ENCODE peak calls at places on chromosomes 7 and 10, in seven cellular contexts. One of them, this sample, is unnamed. For H3K4me1 and H3K36me3, the result is how much of the 10 kb centered on the place peaks cover.

GRCh38 chr7:23284861-23285260 is 14.3 kb upstream of the MALSU1 start:
- DNase-seq in spleen: no peak
- DNase-seq in naive thymus-derived CD4-positive, alpha-beta T cell: no peak
- DNase-seq in testis: no peak
- DNase-seq in IMR-90: no peak
- DNase-seq in CD8-positive, alpha-beta memory T cell: no peak
- DNase-seq in GM23338: no peak
- DNase-seq in this sample: no peak

GRCh38 chr7:2821161-2821841 is 22.8 kb downstream of the GNA12 start:
- DNase-seq in naive thymus-derived CD4-positive, alpha-beta T cell: no peak
- DNase-seq in IMR-90: peak
- DNase-seq in CD8-positive, alpha-beta memory T cell: no peak
- DNase-seq in GM23338: peak
- DNase-seq in spleen: no peak
- DNase-seq in testis: no peak
- DNase-seq in this sample: no peak

GRCh38 chr10:109183366-109183765 is 739.9 kb downstream of the XPNPEP1 start:
- DNase-seq in spleen: no peak
- DNase-seq in GM23338: no peak
- DNase-seq in naive thymus-derived CD4-positive, alpha-beta T cell: no peak
- DNase-seq in CD8-positive, alpha-beta memory T cell: no peak
- DNase-seq in IMR-90: peak
- DNase-seq in testis: no peak
- DNase-seq in this sample: no peak

GRCh38 chr10:28668363-28669226 is 8.7 kb upstream of the BAMBI start:
- DNase-seq in testis: peak
- DNase-seq in IMR-90: no peak
- DNase-seq in CD8-positive, alpha-beta memory T cell: no peak
- DNase-seq in spleen: peak
- DNase-seq in naive thymus-derived CD4-positive, alpha-beta T cell: peak
- DNase-seq in GM23338: peak
- DNase-seq in this sample: peak

GRCh38 chr10:82572686-82573226 is 697.8 kb downstream of the NRG3 start:
- DNase-seq in spleen: no peak
- DNase-seq in IMR-90: no peak
- DNase-seq in CD8-positive, alpha-beta memory T cell: no peak
- DNase-seq in testis: no peak
- DNase-seq in naive thymus-derived CD4-positive, alpha-beta T cell: no peak
- DNase-seq in GM23338: no peak
- DNase-seq in this sample: no peak

GRCh38 chr7:55587687-55588378 is 15.5 kb upstream of the VOPP1 start:
- DNase-seq in CD8-positive, alpha-beta memory T cell: no peak
- DNase-seq in GM23338: no peak
- DNase-seq in testis: no peak
- DNase-seq in naive thymus-derived CD4-positive, alpha-beta T cell: no peak
- DNase-seq in spleen: no peak
- DNase-seq in IMR-90: no peak
- DNase-seq in this sample: no peak

GRCh38 chr10:6840766-6841165 is 260.7 kb upstream of the PRKCQ start:
- DNase-seq in spleen: no peak
- DNase-seq in naive thymus-derived CD4-positive, alpha-beta T cell: no peak
- DNase-seq in testis: no peak
- DNase-seq in IMR-90: peak
- DNase-seq in CD8-positive, alpha-beta memory T cell: no peak
- DNase-seq in GM23338: no peak
- DNase-seq in this sample: no peak

GRCh38 chr7:123929107-123929506 is 4.1 kb downstream of the SPAM1 start:
- DNase-seq in spleen: no peak
- DNase-seq in IMR-90: no peak
- DNase-seq in naive thymus-derived CD4-positive, alpha-beta T cell: no peak
- DNase-seq in GM23338: no peak
- DNase-seq in testis: no peak
- DNase-seq in CD8-positive, alpha-beta memory T cell: no peak
- DNase-seq in this sample: peak

GRCh38 chr7:70060298-70061068 is 462.2 kb downstream of the AUTS2 start:
- DNase-seq in testis: no peak
- DNase-seq in GM23338: peak
- DNase-seq in spleen: no peak
- DNase-seq in IMR-90: no peak
- DNase-seq in CD8-positive, alpha-beta memory T cell: no peak
- DNase-seq in naive thymus-derived CD4-positive, alpha-beta T cell: no peak
- DNase-seq in this sample: peak

GRCh38 chr7:979886-980571 is 3.0 kb upstream of the CYP2W1 start:
- DNase-seq in naive thymus-derived CD4-positive, alpha-beta T cell: no peak
- DNase-seq in testis: peak
- DNase-seq in CD8-positive, alpha-beta memory T cell: no peak
- DNase-seq in spleen: no peak
- DNase-seq in IMR-90: no peak
- DNase-seq in GM23338: no peak
- DNase-seq in this sample: no peak

GRCh38 chr10:6755891-6756460 is 175.9 kb upstream of the PRKCQ start:
- DNase-seq in spleen: no peak
- DNase-seq in testis: no peak
- DNase-seq in IMR-90: peak
- DNase-seq in naive thymus-derived CD4-positive, alpha-beta T cell: no peak
- DNase-seq in GM23338: no peak
- DNase-seq in CD8-positive, alpha-beta memory T cell: no peak
- DNase-seq in this sample: no peak

GRCh38 chr7:124550036-124550435 is 215.6 kb downstream of the GPR37 start:
- DNase-seq in GM23338: no peak
- DNase-seq in spleen: no peak
- DNase-seq in CD8-positive, alpha-beta memory T cell: no peak
- DNase-seq in naive thymus-derived CD4-positive, alpha-beta T cell: no peak
- DNase-seq in IMR-90: peak
- DNase-seq in testis: no peak
- DNase-seq in this sample: no peak

GRCh38 chr10:589961-590680 is 99.3 kb downstream of the DIP2C start:
- DNase-seq in IMR-90: no peak
- DNase-seq in testis: no peak
- DNase-seq in naive thymus-derived CD4-positive, alpha-beta T cell: no peak
- DNase-seq in GM23338: no peak
- DNase-seq in spleen: no peak
- DNase-seq in CD8-positive, alpha-beta memory T cell: no peak
- DNase-seq in this sample: no peak

GRCh38 chr10:99548041-99548530 is 15.3 kb downstream of the NKX2-3 start:
- DNase-seq in testis: peak
- DNase-seq in GM23338: peak
- DNase-seq in spleen: no peak
- DNase-seq in naive thymus-derived CD4-positive, alpha-beta T cell: no peak
- DNase-seq in CD8-positive, alpha-beta memory T cell: no peak
- DNase-seq in IMR-90: peak
- DNase-seq in this sample: peak

GRCh38 chr7:154929006-154929726 is 73.8 kb downstream of the PAXIP1 start:
- DNase-seq in CD8-positive, alpha-beta memory T cell: no peak
- DNase-seq in IMR-90: no peak
- DNase-seq in testis: no peak
- DNase-seq in spleen: peak
- DNase-seq in GM23338: no peak
- DNase-seq in naive thymus-derived CD4-positive, alpha-beta T cell: no peak
- DNase-seq in this sample: no peak

GRCh38 chr7:45582136-45582742 is 8.1 kb downstream of the ADCY1 start:
- DNase-seq in CD8-positive, alpha-beta memory T cell: no peak
- DNase-seq in naive thymus-derived CD4-positive, alpha-beta T cell: no peak
- DNase-seq in spleen: peak
- DNase-seq in GM23338: no peak
- DNase-seq in IMR-90: no peak
- DNase-seq in testis: no peak
- DNase-seq in this sample: peak

GRCh38 chr7:79317728-79318127 is 135.7 kb downstream of the MAGI2 start:
- DNase-seq in GM23338: peak
- DNase-seq in naive thymus-derived CD4-positive, alpha-beta T cell: no peak
- DNase-seq in IMR-90: peak
- DNase-seq in spleen: no peak
- DNase-seq in CD8-positive, alpha-beta memory T cell: no peak
- DNase-seq in testis: no peak
- DNase-seq in this sample: peak

GRCh38 chr7:41035788-41036187 is 667.1 kb downstream of the INHBA start:
- DNase-seq in spleen: no peak
- DNase-seq in GM23338: peak
- DNase-seq in testis: no peak
- DNase-seq in CD8-positive, alpha-beta memory T cell: no peak
- DNase-seq in naive thymus-derived CD4-positive, alpha-beta T cell: no peak
- DNase-seq in IMR-90: no peak
- DNase-seq in this sample: no peak

GRCh38 chr7:9097565-9098060 is 664.2 kb downstream of the NXPH1 start:
- DNase-seq in GM23338: no peak
- DNase-seq in IMR-90: no peak
- DNase-seq in spleen: no peak
- DNase-seq in CD8-positive, alpha-beta memory T cell: no peak
- DNase-seq in naive thymus-derived CD4-positive, alpha-beta T cell: no peak
- DNase-seq in testis: no peak
- DNase-seq in this sample: no peak

GRCh38 chr10:23358357-23358756 is 13.8 kb upstream of the C10orf67 start:
- DNase-seq in IMR-90: peak
- DNase-seq in naive thymus-derived CD4-positive, alpha-beta T cell: no peak
- DNase-seq in spleen: no peak
- DNase-seq in testis: no peak
- DNase-seq in GM23338: peak
- DNase-seq in CD8-positive, alpha-beta memory T cell: no peak
- DNase-seq in this sample: no peak

GRCh38 chr7:142134944-142135343 is 23.4 kb downstream of the MGAM2 start:
- DNase-seq in GM23338: no peak
- DNase-seq in spleen: no peak
- DNase-seq in naive thymus-derived CD4-positive, alpha-beta T cell: no peak
- DNase-seq in testis: no peak
- DNase-seq in CD8-positive, alpha-beta memory T cell: no peak
- DNase-seq in IMR-90: no peak
- DNase-seq in this sample: no peak

GRCh38 chr7:142125576-142125975 is 14.1 kb downstream of the MGAM2 start:
- DNase-seq in CD8-positive, alpha-beta memory T cell: no peak
- DNase-seq in spleen: no peak
- DNase-seq in testis: no peak
- DNase-seq in IMR-90: no peak
- DNase-seq in naive thymus-derived CD4-positive, alpha-beta T cell: no peak
- DNase-seq in GM23338: no peak
- DNase-seq in this sample: no peak

GRCh38 chr7:142133740-142134148 is 22.2 kb downstream of the MGAM2 start:
- DNase-seq in IMR-90: no peak
- DNase-seq in testis: no peak
- DNase-seq in GM23338: no peak
- DNase-seq in spleen: no peak
- DNase-seq in naive thymus-derived CD4-positive, alpha-beta T cell: no peak
- DNase-seq in CD8-positive, alpha-beta memory T cell: no peak
- DNase-seq in this sample: no peak

GRCh38 chr7:142131439-142131838 is 19.9 kb downstream of the MGAM2 start:
- DNase-seq in CD8-positive, alpha-beta memory T cell: no peak
- DNase-seq in IMR-90: no peak
- DNase-seq in testis: no peak
- DNase-seq in GM23338: no peak
- DNase-seq in spleen: no peak
- DNase-seq in naive thymus-derived CD4-positive, alpha-beta T cell: no peak
- DNase-seq in this sample: no peak

GRCh38 chr7:142130282-142130681 is 18.8 kb downstream of the MGAM2 start:
- DNase-seq in testis: no peak
- DNase-seq in CD8-positive, alpha-beta memory T cell: no peak
- DNase-seq in naive thymus-derived CD4-positive, alpha-beta T cell: no peak
- DNase-seq in GM23338: no peak
- DNase-seq in spleen: no peak
- DNase-seq in IMR-90: no peak
- DNase-seq in this sample: no peak
- H3K4me1 ChIP-seq in testis: under half
- H3K4me1 ChIP-seq in CD8-positive, alpha-beta memory T cell: under half
- H3K4me1 ChIP-seq in naive thymus-derived CD4-positive, alpha-beta T cell: under half
- H3K4me1 ChIP-seq in GM23338: under half
- H3K4me1 ChIP-seq in spleen: under half
- H3K4me1 ChIP-seq in IMR-90: under half
- H3K4me1 ChIP-seq in this sample: under half

GRCh38 chr7:106592282-106593027 is 68.5 kb downstream of the CCDC71L start:
- DNase-seq in GM23338: no peak
- DNase-seq in CD8-positive, alpha-beta memory T cell: no peak
- DNase-seq in naive thymus-derived CD4-positive, alpha-beta T cell: no peak
- DNase-seq in spleen: no peak
- DNase-seq in IMR-90: no peak
- DNase-seq in testis: no peak
- DNase-seq in this sample: no peak

GRCh38 chr7:106591146-106591545 is 69.8 kb downstream of the CCDC71L start:
- DNase-seq in GM23338: no peak
- DNase-seq in IMR-90: no peak
- DNase-seq in CD8-positive, alpha-beta memory T cell: no peak
- DNase-seq in naive thymus-derived CD4-positive, alpha-beta T cell: no peak
- DNase-seq in testis: no peak
- DNase-seq in spleen: no peak
- DNase-seq in this sample: no peak

GRCh38 chr7:106588576-106589494 is 72.1 kb downstream of the CCDC71L start:
- DNase-seq in spleen: no peak
- DNase-seq in IMR-90: no peak
- DNase-seq in CD8-positive, alpha-beta memory T cell: no peak
- DNase-seq in GM23338: no peak
- DNase-seq in naive thymus-derived CD4-positive, alpha-beta T cell: no peak
- DNase-seq in testis: no peak
- DNase-seq in this sample: no peak

GRCh38 chr7:106589495-106589879 is 71.5 kb downstream of the CCDC71L start:
- DNase-seq in CD8-positive, alpha-beta memory T cell: no peak
- DNase-seq in testis: no peak
- DNase-seq in spleen: no peak
- DNase-seq in naive thymus-derived CD4-positive, alpha-beta T cell: no peak
- DNase-seq in GM23338: no peak
- DNase-seq in IMR-90: no peak
- DNase-seq in this sample: no peak

DNA sequence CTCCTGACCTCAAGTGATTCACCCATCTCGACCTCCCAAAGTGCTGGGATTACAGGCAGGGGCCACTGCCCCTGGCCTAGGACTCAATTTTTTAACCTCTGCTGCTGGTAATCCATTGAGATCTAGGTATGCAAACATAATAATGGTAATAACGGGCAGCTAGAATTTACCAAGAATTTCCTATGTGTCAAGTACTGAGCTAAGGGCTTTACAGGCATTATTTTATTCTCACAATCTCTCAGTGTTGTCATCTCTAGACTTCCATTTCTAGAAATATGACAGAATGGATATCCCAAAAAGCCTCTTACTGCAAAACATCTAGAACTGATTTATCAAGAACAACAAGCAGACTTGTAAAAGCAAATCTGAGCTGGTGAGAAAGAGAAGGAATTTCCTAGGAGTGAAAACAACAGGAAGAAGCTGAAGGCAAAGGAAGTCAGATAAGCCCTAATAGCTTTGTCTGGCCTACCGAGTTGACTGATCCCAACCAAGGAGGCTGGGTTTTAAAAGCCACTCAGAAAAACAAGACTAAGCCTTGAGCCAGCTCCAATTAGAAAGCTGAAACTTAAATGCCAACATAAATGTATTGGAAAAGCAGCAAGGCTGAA is 70.6 kb downstream of the CCDC71L start:
- DNase-seq in testis: no peak
- DNase-seq in CD8-positive, alpha-beta memory T cell: no peak
- DNase-seq in GM23338: no peak
- DNase-seq in IMR-90: no peak
- DNase-seq in naive thymus-derived CD4-positive, alpha-beta T cell: no peak
- DNase-seq in spleen: no peak
- DNase-seq in this sample: no peak
- H3K36me3 ChIP-seq in testis: under half
- H3K36me3 ChIP-seq in CD8-positive, alpha-beta memory T cell: under half
- H3K36me3 ChIP-seq in GM23338: under half
- H3K36me3 ChIP-seq in IMR-90: under half
- H3K36me3 ChIP-seq in naive thymus-derived CD4-positive, alpha-beta T cell: under half
- H3K36me3 ChIP-seq in spleen: under half
- H3K36me3 ChIP-seq in this sample: under half

GRCh38 chr7:28156401-28156800 is 24.2 kb downstream of the JAZF1 start:
- DNase-seq in CD8-positive, alpha-beta memory T cell: no peak
- DNase-seq in IMR-90: no peak
- DNase-seq in naive thymus-derived CD4-positive, alpha-beta T cell: no peak
- DNase-seq in testis: no peak
- DNase-seq in spleen: no peak
- DNase-seq in GM23338: no peak
- DNase-seq in this sample: no peak
- H3K4me1 ChIP-seq in CD8-positive, alpha-beta memory T cell: under half
- H3K4me1 ChIP-seq in IMR-90: under half
- H3K4me1 ChIP-seq in naive thymus-derived CD4-positive, alpha-beta T cell: under half
- H3K4me1 ChIP-seq in testis: under half
- H3K4me1 ChIP-seq in spleen: half or more
- H3K4me1 ChIP-seq in GM23338: under half
- H3K4me1 ChIP-seq in this sample: under half

GRCh38 chr7:99034932-99035722 is 108.8 kb downstream of the SMURF1 start:
- DNase-seq in spleen: no peak
- DNase-seq in naive thymus-derived CD4-positive, alpha-beta T cell: no peak
- DNase-seq in testis: peak
- DNase-seq in IMR-90: no peak
- DNase-seq in GM23338: no peak
- DNase-seq in CD8-positive, alpha-beta memory T cell: no peak
- DNase-seq in this sample: no peak
- H3K36me3 ChIP-seq in spleen: half or more
- H3K36me3 ChIP-seq in naive thymus-derived CD4-positive, alpha-beta T cell: under half
- H3K36me3 ChIP-seq in testis: under half
- H3K36me3 ChIP-seq in IMR-90: half or more
- H3K36me3 ChIP-seq in GM23338: under half
- H3K36me3 ChIP-seq in CD8-positive, alpha-beta memory T cell: half or more
- H3K36me3 ChIP-seq in this sample: under half

This sample was measured in Caco-2.